ENCODE peak calls at places on chromosomes 13 and 19, in five cellular contexts. P is tibial nerve, E is GM12878, Q is A549, X is H1. W is an unnamed sample.

GRCh38 chr19:42555801-42556200 is 27.5 kb upstream of the CEACAM1 start:
- DNase-seq in X (no peak), P (no peak), Q (no peak), E (no peak), W (no peak)

GRCh38 chr19:38551450-38551813 is 66.3 kb downstream of the MAP4K1 start:
- DNase-seq in Q (no peak), X (no peak), P (no peak), E (peak), W (no peak)

GRCh38 chr13:113832204-113832603 is 31.7 kb downstream of the GAS6 start:
- DNase-seq in Q (peak), P (no peak), X (no peak), E (no peak), W (no peak)

GRCh38 chr19:11335449-11336146 is 3.9 kb downstream of the RAB3D start:
- DNase-seq in X (no peak), Q (no peak), P (no peak), E (no peak), W (no peak)

GRCh38 chr19:58498316-58499020 is 13.3 kb downstream of the SLC27A5 start:
- DNase-seq in Q (no peak), E (no peak), X (no peak), P (no peak), W (no peak)

GRCh38 chr13:19864339-19865309 is 1.2 kb upstream of the ZMYM5 start:
- DNase-seq in Q (peak), X (peak), P (peak), E (no peak), W (peak)

GRCh38 chr13:80989241-80989640 is 648.3 kb upstream of the SPRY2 start:
- DNase-seq in E (no peak), Q (no peak), P (no peak), X (no peak), W (no peak)

GRCh38 chr19:30349131-30349730 is 23.0 kb upstream of the ZNF536 start:
- DNase-seq in X (no peak), Q (no peak), E (no peak), P (no peak), W (no peak)

GRCh38 chr13:72293206-72293605 is 426.2 kb upstream of the DACH1 start:
- DNase-seq in X (no peak), P (no peak), Q (no peak), E (no peak), W (no peak)

GRCh38 chr19:12789098-12789903 is 2.0 kb upstream of the JUNB start:
- DNase-seq in E (no peak), Q (no peak), X (no peak), P (no peak), W (no peak)

GRCh38 chr13:46489586-46490023 is 63.4 kb upstream of the LRCH1 start:
- DNase-seq in X (no peak), P (peak), E (no peak), Q (no peak), W (no peak)

GRCh38 chr13:34246511-34246910 is 428.6 kb downstream of the RFC3 start:
- DNase-seq in X (no peak), E (no peak), P (no peak), Q (no peak), W (no peak)

GRCh38 chr19:45442927-45443461 is 19.3 kb upstream of the ERCC1 start:
- DNase-seq in Q (no peak), P (peak), X (peak), E (no peak), W (peak)
- TF ChIP-seq EP300 in Q (no peak), P (no peak), X (no peak), E (no peak), W (no peak)

DNA sequence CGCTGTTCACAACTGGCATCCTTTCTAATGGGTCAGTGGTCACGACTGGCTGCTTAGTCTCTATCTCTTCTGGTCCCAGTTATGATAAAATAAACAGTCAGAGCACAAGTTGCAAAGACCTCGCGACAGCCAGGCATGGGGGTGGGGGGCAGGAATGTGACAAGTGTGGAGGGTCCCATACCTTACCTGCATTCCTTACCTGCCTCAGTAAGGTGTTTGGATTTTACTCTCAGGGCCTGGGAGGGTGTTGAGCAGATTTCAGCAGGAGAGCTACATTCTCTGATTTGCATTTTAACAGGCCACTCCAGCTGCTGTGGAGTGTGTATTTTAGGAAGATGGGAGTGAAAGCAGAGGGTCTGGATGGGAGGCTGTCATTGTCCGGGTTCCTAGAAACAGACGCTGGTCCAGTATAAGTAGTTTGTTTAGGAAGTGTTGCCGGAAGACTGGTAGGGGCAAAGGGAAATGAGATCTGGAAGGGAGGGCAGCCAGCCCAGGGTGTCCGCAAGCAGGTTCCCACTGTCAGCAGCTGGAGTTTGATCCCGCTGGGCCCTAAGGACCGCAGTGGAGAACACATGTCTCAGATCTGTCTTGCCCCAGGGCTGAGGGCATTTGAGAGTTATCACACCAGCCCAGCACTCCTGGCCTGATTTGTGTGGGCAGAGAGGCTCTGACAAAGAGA is 920.0 kb downstream of the UQCRFS1 start:
- DNase-seq in P (no peak), E (no peak), Q (no peak), X (no peak), W (no peak)
- TF ChIP-seq EP300 in P (no peak), E (no peak), Q (no peak), X (no peak), W (no peak)

DNA sequence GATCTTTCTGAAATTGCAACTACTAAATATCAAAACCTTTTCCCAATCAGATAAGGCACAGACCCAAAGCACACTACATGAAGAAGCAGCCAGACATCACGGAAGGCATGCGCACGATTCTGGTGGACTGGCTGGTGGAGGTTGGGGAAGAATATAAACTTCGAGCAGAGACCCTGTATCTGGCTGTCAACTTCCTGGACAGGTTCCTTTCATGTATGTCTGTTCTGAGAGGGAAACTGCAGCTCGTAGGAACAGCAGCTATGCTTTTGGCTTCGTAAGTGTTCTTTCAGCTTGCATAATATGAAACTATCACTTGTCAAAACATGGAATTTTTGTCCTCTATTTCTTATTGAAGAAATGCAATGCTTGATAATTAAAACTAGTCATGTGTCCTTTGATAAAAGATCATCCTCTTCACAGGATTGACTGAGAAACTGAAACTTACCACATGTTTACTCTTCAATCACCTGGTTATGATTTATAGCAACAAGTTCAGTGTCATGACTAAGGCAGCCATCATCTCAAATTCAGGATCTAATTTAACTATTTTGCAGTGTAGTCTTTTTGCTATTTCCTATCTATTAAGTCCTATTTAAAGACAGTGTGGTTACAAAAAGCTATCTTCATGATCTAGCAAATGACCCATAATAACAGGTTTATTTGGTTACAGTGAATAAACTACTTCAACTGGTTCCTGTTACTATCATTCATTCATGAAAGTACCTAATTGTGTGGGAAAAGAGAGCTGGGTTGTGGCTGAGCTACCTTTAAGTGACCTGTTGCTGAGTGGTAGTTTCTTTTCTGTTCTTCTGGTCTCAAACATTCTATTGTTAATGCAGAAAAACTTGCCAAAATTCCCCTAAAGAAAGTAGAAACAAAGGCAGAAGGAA is 6.5 kb downstream of the CCNA1 start:
- DNase-seq in Q (no peak), E (no peak), X (no peak), P (no peak), W (no peak)
- TF ChIP-seq EP300 in Q (no peak), E (no peak), X (no peak), P (no peak), W (no peak)

GRCh38 chr13:40672310-40673060 is 6.0 kb upstream of the FOXO1 start:
- DNase-seq in X (no peak), P (no peak), E (no peak), Q (peak), W (no peak)
- TF ChIP-seq EP300 in X (no peak), P (no peak), E (no peak), Q (no peak), W (no peak)